ENCODE peak calls at places on chromosomes 16 and 17, in seven cellular contexts. E is activated naive CD8-positive, alpha-beta T cell treated with anti-CD3 and anti-CD28 coated beads, Interleukin-2, amount 50 U/mL, for 24 hours; Y is IMR-90; D is naive thymus-derived CD8-positive, alpha-beta T cell; M is T-helper 17 cell; K is left cardiac atrium; F is A549. W is an unnamed sample.
A peak's percentile ranks its signal among the peaks of the same experiment; 100 is the strongest.

GRCh38 chr17:27519550-27519949 is 63.3 kb downstream of the KSR1 start:
- ATAC-seq in E (peak; percentile 59), Y (peak; percentile 25), D (no peak), M (no peak), K (no peak), F (peak; percentile 28), W (no peak)

GRCh38 chr17:1244606-1245012 is 25.6 kb upstream of the BHLHA9 start:
- ATAC-seq in E (no peak), Y (peak; percentile 76), D (no peak), M (no peak), K (no peak), F (no peak), W (peak; percentile 79)

GRCh38 chr16:79451196-79451816 is 149.2 kb downstream of the MAF start:
- ATAC-seq in E (no peak), Y (no peak), D (no peak), M (peak; percentile 20), K (no peak), F (no peak), W (no peak)

GRCh38 chr17:39666601-39667261 is 1.5 kb upstream of the PNMT start:
- ATAC-seq in E (no peak), Y (no peak), D (no peak), M (no peak), K (peak; percentile 56), F (no peak), W (no peak)

GRCh38 chr17:70298929-70299529 is 129.7 kb downstream of the KCNJ2 start:
- ATAC-seq in E (no peak), Y (no peak), D (no peak), M (no peak), K (no peak), F (no peak), W (no peak)

GRCh38 chr16:30875881-30876791 is 17.7 kb downstream of the BCL7C start:
- ATAC-seq in E (peak; percentile 71), Y (peak; percentile 2), D (peak; percentile 16), M (peak; percentile 43), K (no peak), F (peak; percentile 5), W (peak; percentile 6)

GRCh38 chr16:31063843-31064611 is 10.0 kb downstream of the ZNF668 start:
- ATAC-seq in E (peak; percentile 12), Y (no peak), D (peak; percentile 66), M (peak; percentile 54), K (peak; percentile 38), F (peak; percentile 7), W (peak; percentile 30)

GRCh38 chr17:80682372-80682771 is 137.7 kb downstream of the RPTOR start:
- ATAC-seq in E (no peak), Y (no peak), D (no peak), M (no peak), K (no peak), F (no peak), W (peak; percentile 84)

GRCh38 chr17:55817273-55817709 is 66.4 kb downstream of the PCTP start:
- ATAC-seq in E (no peak), Y (no peak), D (no peak), M (no peak), K (no peak), F (no peak), W (no peak)

GRCh38 chr17:80264048-80264792 is 3.6 kb downstream of the RNF213 start:
- ATAC-seq in E (peak; percentile 5), Y (no peak), D (peak; percentile 17), M (no peak), K (no peak), F (no peak), W (no peak)

GRCh38 chr17:76246080-76247066 is 6.1 kb upstream of the RNF157 start:
- ATAC-seq in E (peak; percentile 99), Y (peak; percentile 63), D (peak; percentile 91), M (peak; percentile 90), K (peak; percentile 93), F (peak; percentile 34), W (peak; percentile 52)

GRCh38 chr17:74851612-74852236 is 8.0 kb downstream of the GRIN2C start:
- ATAC-seq in E (no peak), Y (no peak), D (no peak), M (no peak), K (no peak), F (no peak), W (no peak)

GRCh38 chr17:42845918-42846593 is 1.7 kb downstream of the AOC2 start:
- ATAC-seq in E (peak; percentile 89), Y (no peak), D (no peak), M (peak; percentile 36), K (peak; percentile 40), F (no peak), W (no peak)

GRCh38 chr17:58527949-58528348 is 13.5 kb upstream of the MTMR4 start:
- ATAC-seq in E (no peak), Y (no peak), D (no peak), M (no peak), K (no peak), F (peak; percentile 3), W (no peak)

GRCh38 chr17:82217530-82218204 is 5.0 kb upstream of the CCDC57 start:
- ATAC-seq in E (no peak), Y (peak; percentile 62), D (no peak), M (no peak), K (peak; percentile 16), F (peak; percentile 31), W (peak; percentile 31)

GRCh38 chr16:83912152-83912948 is 13.4 kb downstream of the MLYCD start:
- ATAC-seq in E (no peak), Y (no peak), D (no peak), M (no peak), K (peak; percentile 73), F (no peak), W (peak; percentile 78)

GRCh38 chr17:4101127-4101798 is 41.6 kb downstream of the ZZEF1 start:
- ATAC-seq in E (no peak), Y (peak; percentile 58), D (no peak), M (peak; percentile 91), K (peak; percentile 47), F (peak; percentile 55), W (peak; percentile 20)

GRCh38 chr17:82867763-82868325 is 28.0 kb upstream of the ZNF750 start:
- ATAC-seq in E (no peak), Y (no peak), D (no peak), M (no peak), K (no peak), F (no peak), W (no peak)

GRCh38 chr17:39709998-39710964 is 10.4 kb downstream of the ERBB2 start:
- ATAC-seq in E (no peak), Y (no peak), D (no peak), M (no peak), K (no peak), F (no peak), W (no peak)

GRCh38 chr16:53498984-53499383 is 4.0 kb downstream of the AKTIP start:
- ATAC-seq in E (peak; percentile 2), Y (no peak), D (no peak), M (no peak), K (no peak), F (no peak), W (no peak)

GRCh38 chr17:34246436-34246835 is 8.6 kb upstream of the CCL2 start:
- ATAC-seq in E (no peak), Y (no peak), D (no peak), M (peak; percentile 23), K (no peak), F (no peak), W (no peak)

GRCh38 chr16:75116081-75116910 is at the start of gene LDHD:
- ATAC-seq in E (peak; percentile 47), Y (peak; percentile 79), D (peak; percentile 30), M (peak; percentile 77), K (peak; percentile 95), F (peak; percentile 95), W (peak; percentile 87)

GRCh38 chr17:79777166-79777843 is 643 bp upstream of the CBX2 start:
- ATAC-seq in E (peak; percentile 25), Y (peak; percentile 50), D (peak; percentile 59), M (peak; percentile 32), K (peak; percentile 45), F (peak; percentile 76), W (peak; percentile 29)

GRCh38 chr16:27286446-27286845 is 17.9 kb upstream of the NSMCE1 start:
- ATAC-seq in E (no peak), Y (peak; percentile 97), D (no peak), M (no peak), K (peak; percentile 87), F (peak; percentile 94), W (peak; percentile 76)

GRCh38 chr17:39264119-39264518 is 38.4 kb upstream of the STAC2 start:
- ATAC-seq in E (no peak), Y (no peak), D (no peak), M (no peak), K (peak; percentile 87), F (no peak), W (no peak)

GRCh38 chr17:30358055-30358760 is 20.5 kb upstream of the CPD start:
- ATAC-seq in E (no peak), Y (no peak), D (no peak), M (no peak), K (no peak), F (no peak), W (no peak)

GRCh38 chr17:1469231-1469852 is 13.3 kb upstream of the CRK start:
- ATAC-seq in E (no peak), Y (no peak), D (no peak), M (no peak), K (peak; percentile 34), F (peak; percentile 88), W (no peak)

GRCh38 chr17:43351686-43352085 is 47.1 kb upstream of the ARL4D start:
- ATAC-seq in E (peak; percentile 77), Y (no peak), D (no peak), M (peak; percentile 83), K (no peak), F (no peak), W (no peak)

GRCh38 chr16:17346774-17347569 is 123.8 kb downstream of the XYLT1 start:
- ATAC-seq in E (peak; percentile 67), Y (no peak), D (no peak), M (peak; percentile 33), K (peak; percentile 67), F (no peak), W (no peak)

GRCh38 chr17:48451489-48451888 is 21.5 kb upstream of the SKAP1 start:
- ATAC-seq in E (no peak), Y (no peak), D (no peak), M (no peak), K (no peak), F (no peak), W (no peak)